ENCODE peak calls at places on chromosomes 6 and 20, in eight cellular contexts. I, R, C, N, A, L, O and Y are unnamed samples.

GRCh38 chr6:35359744-35360348 is 17.5 kb downstream of the PPARD start:
- DNase-seq in I (no peak), R (no peak), C (no peak), N (peak; percentile 72), A (no peak), L (peak; percentile 79), O (no peak), Y (no peak)

GRCh38 chr20:47792021-47792618 is 6.8 kb upstream of the SULF2 start:
- DNase-seq in I (no peak), R (no peak), C (no peak), N (peak; percentile 95), A (peak; percentile 73), L (peak; percentile 84), O (no peak), Y (no peak)

GRCh38 chr6:138267971-138268895 is 49.9 kb upstream of the PBOV1 start:
- DNase-seq in I (no peak), R (no peak), C (no peak), N (no peak), A (no peak), L (no peak), O (no peak), Y (no peak)

GRCh38 chr6:30002871-30003270 is 58.2 kb upstream of the POLR1H start:
- DNase-seq in I (no peak), R (no peak), C (no peak), N (peak; percentile 17), A (no peak), L (peak; percentile 48), O (no peak), Y (no peak)

GRCh38 chr20:35297153-35297552 is 4.9 kb upstream of the FAM83C start:
- DNase-seq in I (no peak), R (no peak), C (no peak), N (no peak), A (peak; percentile 5), L (no peak), O (no peak), Y (no peak)

GRCh38 chr6:162765251-162765650 is 37.5 kb downstream of the PACRG start:
- DNase-seq in I (no peak), R (no peak), C (no peak), N (no peak), A (no peak), L (no peak), O (no peak), Y (no peak)

GRCh38 chr20:57619053-57619831 is 984 bp downstream of the ZBP1 start:
- DNase-seq in I (peak; percentile 87), R (peak; percentile 89), C (peak; percentile 75), N (no peak), A (no peak), L (no peak), O (peak; percentile 50), Y (peak; percentile 58)

GRCh38 chr6:121849477-121849876 is 414.0 kb downstream of the GJA1 start:
- DNase-seq in I (no peak), R (no peak), C (no peak), N (peak; percentile 84), A (peak; percentile 40), L (peak; percentile 73), O (peak; percentile 28), Y (no peak)

GRCh38 chr6:3159805-3160781 is 2.7 kb upstream of the TUBB2A start:
- DNase-seq in I (no peak), R (peak; percentile 31), C (no peak), N (no peak), A (no peak), L (no peak), O (peak; percentile 88), Y (peak; percentile 61)

GRCh38 chr20:52234302-52235045 is 42.9 kb upstream of the ZFP64 start:
- DNase-seq in I (no peak), R (no peak), C (no peak), N (no peak), A (no peak), L (no peak), O (no peak), Y (no peak)

GRCh38 chr20:48959902-48960550 is 38.5 kb downstream of the ARFGEF2 start:
- DNase-seq in I (no peak), R (no peak), C (no peak), N (peak; percentile 45), A (no peak), L (peak; percentile 55), O (no peak), Y (no peak)

GRCh38 chr6:34146801-34147592 is 1.1 kb upstream of the GRM4 start:
- DNase-seq in I (no peak), R (no peak), C (peak; percentile 32), N (peak; percentile 28), A (no peak), L (peak; percentile 7), O (no peak), Y (no peak)

GRCh38 chr20:50215101-50215500 is 24.5 kb downstream of the CEBPB start:
- DNase-seq in I (no peak), R (no peak), C (no peak), N (peak; percentile 63), A (no peak), L (peak; percentile 58), O (no peak), Y (no peak)

GRCh38 chr20:53926428-53927028 is 143.9 kb downstream of the BCAS1 start:
- DNase-seq in I (peak; percentile 79), R (peak; percentile 65), C (no peak), N (peak; percentile 65), A (no peak), L (peak; percentile 97), O (peak; percentile 40), Y (no peak)

GRCh38 chr6:140463312-140463710 is 1088.9 kb upstream of the CITED2 start:
- DNase-seq in I (no peak), R (no peak), C (no peak), N (no peak), A (no peak), L (no peak), O (no peak), Y (no peak)

GRCh38 chr6:31307669-31308049 is 35.8 kb upstream of the HLA-C start:
- DNase-seq in I (no peak), R (no peak), C (no peak), N (no peak), A (no peak), L (no peak), O (no peak), Y (no peak)
- H3K4me3 ChIP-seq in I (no peak overlapping the region), R (peak overlapping the region; percentile 53), C (peak overlapping the region; percentile 56), N (no peak overlapping the region), A (no peak overlapping the region), L (no peak overlapping the region), O (no peak overlapping the region), Y (peak overlapping the region; percentile 68)

GRCh38 chr20:61767776-61768494 is 297.7 kb downstream of the TAF4 start:
- DNase-seq in I (no peak), R (no peak), C (no peak), N (no peak), A (no peak), L (no peak), O (no peak), Y (no peak)
- H3K27me3 ChIP-seq in I (no peaks in the 10 kb centered on the region), R (no peaks in the 10 kb centered on the region), C (peaks cover 20% of the 10 kb centered on the region), N (no peaks in the 10 kb centered on the region), A (no peaks in the 10 kb centered on the region), L (no peaks in the 10 kb centered on the region), O (no peaks in the 10 kb centered on the region), Y (no peaks in the 10 kb centered on the region)

DNA sequence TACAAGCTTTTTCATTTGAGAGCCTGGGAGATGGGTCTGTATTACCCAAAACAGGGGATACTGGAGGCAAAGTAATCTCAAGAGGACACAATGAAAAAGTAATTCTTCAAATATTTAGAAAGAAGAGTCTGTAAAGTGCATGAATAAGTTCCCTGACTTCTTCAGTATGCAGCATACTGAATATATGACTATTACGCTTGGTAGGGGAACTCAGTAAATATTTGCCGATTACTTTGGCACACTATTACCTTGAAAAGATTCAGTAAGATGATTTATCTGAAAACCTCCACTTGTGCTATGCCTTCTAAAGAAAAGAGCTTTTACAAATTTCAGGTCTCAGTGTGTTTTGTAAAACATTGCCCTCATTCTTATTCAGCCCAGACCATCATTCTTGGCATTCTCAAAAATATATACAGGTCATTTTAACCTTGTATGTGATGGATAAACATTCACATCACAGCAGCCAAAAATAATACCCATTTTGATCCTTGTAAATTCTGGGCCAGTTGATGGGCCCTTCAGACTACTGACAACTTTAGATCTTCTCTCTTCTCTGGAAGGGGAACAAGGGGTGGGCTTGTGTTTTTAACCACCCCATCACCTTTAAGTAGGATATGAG is 125.9 kb downstream of the EDN1 start:
- DNase-seq in I (no peak), R (no peak), C (no peak), N (no peak), A (no peak), L (no peak), O (no peak), Y (no peak)
- H3K4me3 ChIP-seq in I (no peak overlapping the region), R (no peak overlapping the region), C (no peak overlapping the region), N (no peak overlapping the region), A (no peak overlapping the region), L (no peak overlapping the region), O (no peak overlapping the region), Y (no peak overlapping the region)

DNA sequence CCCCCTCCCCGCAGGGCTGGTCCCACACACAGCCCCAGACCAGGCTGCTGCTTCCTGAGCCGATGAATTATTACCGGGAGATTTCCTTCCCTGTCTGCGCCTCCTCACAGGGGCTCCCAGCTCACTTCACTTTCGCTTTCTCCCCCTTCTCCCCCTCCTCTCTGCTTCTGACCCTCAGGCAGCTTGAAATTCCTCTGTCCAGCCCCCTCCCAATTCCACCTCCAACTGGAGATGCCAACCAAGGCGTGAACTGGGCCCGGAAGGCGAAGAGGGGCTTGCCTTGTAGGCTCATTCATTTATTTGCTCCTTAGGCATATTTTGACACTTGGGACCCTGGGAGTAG is 1.7 kb upstream of the TCF15 start:
- DNase-seq in I (no peak), R (no peak), C (no peak), N (no peak), A (no peak), L (no peak), O (no peak), Y (no peak)
- H3K27me3 ChIP-seq in I (peaks cover 1% of the 10 kb centered on the region), R (no peaks in the 10 kb centered on the region), C (peaks cover 48% of the 10 kb centered on the region), N (peaks cover 40% of the 10 kb centered on the region), A (no peaks in the 10 kb centered on the region), L (peaks cover 74% of the 10 kb centered on the region), O (peaks cover 34% of the 10 kb centered on the region), Y (peaks cover 15% of the 10 kb centered on the region)

GRCh38 chr20:3157817-3158216 is 1.8 kb downstream of the FASTKD5 start:
- DNase-seq in I (no peak), R (no peak), C (peak; percentile 23), N (no peak), A (no peak), L (no peak), O (no peak), Y (no peak)
- H3K4me3 ChIP-seq in I (peak overlapping the region; percentile 97), R (no peak overlapping the region), C (peak overlapping the region; percentile 91), N (no peak overlapping the region), A (peak overlapping the region; percentile 1), L (no peak overlapping the region), O (peak overlapping the region; percentile 98), Y (peak overlapping the region; percentile 27)

DNA sequence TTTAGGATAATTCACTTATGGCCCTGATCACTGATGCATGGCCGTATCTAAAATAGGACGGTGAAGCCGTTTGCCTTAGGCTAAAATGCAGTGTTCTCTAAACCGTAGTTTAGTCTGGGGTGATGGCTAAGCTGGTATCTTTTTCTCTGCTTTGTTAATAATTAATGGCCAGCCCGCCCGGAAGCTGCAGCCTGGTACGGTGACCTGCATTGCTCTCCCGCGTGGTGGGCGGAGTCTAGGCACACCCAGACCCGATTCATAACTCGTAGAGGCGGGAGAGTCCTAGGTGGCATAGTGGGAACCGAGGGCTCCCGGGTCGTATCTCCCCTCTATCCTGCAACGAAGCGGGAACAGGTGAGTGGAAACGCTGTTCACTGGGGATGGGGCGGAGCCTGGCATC is 5.5 kb downstream of the CDH4 start:
- DNase-seq in I (no peak), R (no peak), C (no peak), N (no peak), A (no peak), L (no peak), O (no peak), Y (no peak)
- H3K27me3 ChIP-seq in I (no peaks in the 10 kb centered on the region), R (no peaks in the 10 kb centered on the region), C (peaks cover 42% of the 10 kb centered on the region), N (no peaks in the 10 kb centered on the region), A (no peaks in the 10 kb centered on the region), L (no peaks in the 10 kb centered on the region), O (peaks cover 24% of the 10 kb centered on the region), Y (no peaks in the 10 kb centered on the region)